ENCODE peak calls at places on chromosomes 13 and 19, in seven cellular contexts. N is SW480; Q is AG04450; T is CD8-positive, alpha-beta T cell; R is astrocyte; S is RPMI7951; F is myocyte. D is an unnamed sample.

GRCh38 chr13:20702530-20702929 is 969 bp upstream of the IL17D start:
- DNase-seq in N (peak), Q (no peak), T (no peak), R (no peak), S (no peak), F (no peak), D (no peak)

GRCh38 chr13:106183410-106184128 is 351.9 kb downstream of the EFNB2 start:
- DNase-seq in N (peak), Q (no peak), T (no peak), R (no peak), S (no peak), F (no peak), D (no peak)

GRCh38 chr13:35764359-35765015 is 288.0 kb upstream of the MAB21L1 start:
- DNase-seq in N (no peak), Q (no peak), T (no peak), R (peak), S (no peak), F (peak), D (no peak)

GRCh38 chr13:108270442-108270841 is 924 bp downstream of the TNFSF13B start:
- DNase-seq in N (no peak), Q (no peak), T (no peak), R (no peak), S (no peak), F (no peak), D (no peak)

GRCh38 chr13:40026174-40026585 is 370.7 kb downstream of the COG6 start:
- DNase-seq in N (no peak), Q (no peak), T (no peak), R (peak), S (peak), F (no peak), D (no peak)

GRCh38 chr13:66933994-66934393 is 296.1 kb downstream of the PCDH9 start:
- DNase-seq in N (peak), Q (peak), T (no peak), R (peak), S (peak), F (peak), D (no peak)

GRCh38 chr13:111789011-111789410 is 277.9 kb upstream of the SOX1 start:
- DNase-seq in N (no peak), Q (no peak), T (no peak), R (no peak), S (no peak), F (no peak), D (no peak)

GRCh38 chr13:91882918-91883317 is 484.5 kb downstream of the GPC5 start:
- DNase-seq in N (no peak), Q (no peak), T (no peak), R (no peak), S (no peak), F (no peak), D (no peak)

GRCh38 chr19:51681286-51681956 is 11.7 kb upstream of the SPACA6 start:
- DNase-seq in N (no peak), Q (no peak), T (no peak), R (no peak), S (peak), F (peak), D (no peak)

GRCh38 chr13:44181938-44182337 is 191.7 kb upstream of the SERP2 start:
- DNase-seq in N (peak), Q (no peak), T (no peak), R (peak), S (peak), F (no peak), D (no peak)

GRCh38 chr13:52980695-52981094 is 47.9 kb upstream of the OLFM4 start:
- DNase-seq in N (peak), Q (no peak), T (no peak), R (no peak), S (no peak), F (no peak), D (no peak)

GRCh38 chr19:1469936-1470863 is 8.8 kb downstream of the C19orf25 start:
- DNase-seq in N (peak), Q (no peak), T (peak), R (no peak), S (peak), F (no peak), D (peak)

GRCh38 chr13:113299951-113300350 is 2.9 kb downstream of the LAMP1 start:
- DNase-seq in N (no peak), Q (no peak), T (no peak), R (no peak), S (no peak), F (peak), D (no peak)

GRCh38 chr13:99085139-99085845 is 107.4 kb upstream of the DOCK9 start:
- DNase-seq in N (no peak), Q (no peak), T (no peak), R (no peak), S (no peak), F (no peak), D (no peak)

GRCh38 chr19:31387662-31388175 is 38.5 kb upstream of the TSHZ3 start:
- DNase-seq in N (no peak), Q (no peak), T (no peak), R (no peak), S (peak), F (no peak), D (no peak)

GRCh38 chr19:31054430-31054829 is 294.8 kb downstream of the TSHZ3 start:
- DNase-seq in N (peak), Q (peak), T (no peak), R (peak), S (peak), F (peak), D (no peak)

GRCh38 chr19:33472696-33473624 is 48.6 kb downstream of the PEPD start:
- DNase-seq in N (peak), Q (peak), T (no peak), R (peak), S (peak), F (peak), D (no peak)

GRCh38 chr19:7918615-7919421 is 1.3 kb upstream of the SNAPC2 start:
- DNase-seq in N (no peak), Q (no peak), T (no peak), R (no peak), S (no peak), F (no peak), D (no peak)

GRCh38 chr19:33883869-33884519 is 87.3 kb downstream of the KCTD15 start:
- DNase-seq in N (no peak), Q (no peak), T (no peak), R (no peak), S (peak), F (no peak), D (no peak)

GRCh38 chr13:59352600-59352999 is 811.1 kb downstream of the DIAPH3 start:
- DNase-seq in N (no peak), Q (no peak), T (no peak), R (no peak), S (no peak), F (no peak), D (no peak)

GRCh38 chr19:53664760-53665159 is 33.0 kb downstream of the DPRX start:
- DNase-seq in N (no peak), Q (no peak), T (no peak), R (no peak), S (no peak), F (no peak), D (no peak)

D was measured in DMS 273 treated with DMSO at 0.1 percent for 48 hours.